ENCODE peak calls at places on chromosomes 3 and 15, in seven cellular contexts. G is IMR-90, P is neuronal stem cell, C is mesenchymal stem cell, T is H1, Q is mesendoderm, X is trophoblast cell. H is an unnamed sample.

GRCh38 chr15:98503970-98504369 is 144.4 kb upstream of the IGF1R start:
- DNase-seq in G (peak; percentile 50), P (no peak), C (peak; percentile 73), T (no peak), Q (no peak), X (no peak), H (no peak)

GRCh38 chr15:73930371-73930770 is 4.1 kb downstream of the LOXL1 start:
- DNase-seq in G (peak; percentile 93), P (no peak), C (no peak), T (no peak), Q (no peak), X (peak; percentile 83), H (no peak)

GRCh38 chr15:45083223-45083622 is 30.7 kb downstream of the DUOX2 start:
- DNase-seq in G (no peak), P (no peak), C (no peak), T (no peak), Q (peak; percentile 53), X (no peak), H (no peak)

GRCh38 chr3:139762307-139762706 is 84.5 kb upstream of the NMNAT3 start:
- DNase-seq in G (no peak), P (no peak), C (no peak), T (no peak), Q (no peak), X (no peak), H (no peak)

GRCh38 chr15:35545316-35545824 is 595 bp downstream of the DPH6 start:
- DNase-seq in G (peak; percentile 60), P (no peak), C (no peak), T (no peak), Q (no peak), X (peak; percentile 24), H (peak; percentile 42)

GRCh38 chr15:75696854-75697259 is 15.8 kb downstream of the CSPG4 start:
- DNase-seq in G (no peak), P (no peak), C (no peak), T (no peak), Q (no peak), X (no peak), H (no peak)

GRCh38 chr15:66132251-66132816 is 121.2 kb downstream of the MEGF11 start:
- DNase-seq in G (no peak), P (no peak), C (no peak), T (no peak), Q (no peak), X (no peak), H (no peak)

GRCh38 chr3:100665230-100665629 is 44.1 kb upstream of the TFG start:
- DNase-seq in G (no peak), P (no peak), C (no peak), T (no peak), Q (no peak), X (no peak), H (no peak)

GRCh38 chr3:172982731-172983364 is 158.2 kb downstream of the SPATA16 start:
- DNase-seq in G (no peak), P (no peak), C (no peak), T (no peak), Q (peak; percentile 14), X (no peak), H (no peak)

GRCh38 chr15:84982301-84982920 is 755 bp downstream of the PDE8A start:
- DNase-seq in G (peak; percentile 18), P (no peak), C (peak; percentile 51), T (no peak), Q (peak; percentile 52), X (peak; percentile 12), H (peak; percentile 48)

GRCh38 chr3:52432225-52432624 is 12.7 kb downstream of the SEMA3G start:
- DNase-seq in G (no peak), P (no peak), C (no peak), T (no peak), Q (no peak), X (no peak), H (no peak)

GRCh38 chr3:155890671-155891190 is 20.3 kb downstream of the GMPS start:
- DNase-seq in G (peak; percentile 53), P (no peak), C (peak; percentile 75), T (no peak), Q (no peak), X (no peak), H (no peak)

GRCh38 chr3:94173667-94174434 is 111.0 kb downstream of the NSUN3 start:
- DNase-seq in G (peak; percentile 0), P (no peak), C (no peak), T (no peak), Q (no peak), X (no peak), H (no peak)

GRCh38 chr3:112376996-112377395 is 44.0 kb downstream of the CD200 start:
- DNase-seq in G (peak; percentile 87), P (no peak), C (no peak), T (no peak), Q (no peak), X (no peak), H (no peak)

GRCh38 chr3:155012584-155012983 is 67.5 kb upstream of the MME start:
- DNase-seq in G (no peak), P (no peak), C (no peak), T (no peak), Q (no peak), X (peak; percentile 31), H (no peak)

GRCh38 chr3:66181764-66182163 is 39.0 kb upstream of the SLC25A26 start:
- DNase-seq in G (no peak), P (no peak), C (no peak), T (no peak), Q (no peak), X (no peak), H (no peak)

GRCh38 chr3:43754316-43754715 is 63.6 kb downstream of the ABHD5 start:
- DNase-seq in G (peak; percentile 55), P (no peak), C (no peak), T (no peak), Q (peak; percentile 50), X (peak; percentile 42), H (no peak)

GRCh38 chr15:34043813-34044212 is 4.8 kb upstream of the AVEN start:
- DNase-seq in G (no peak), P (no peak), C (no peak), T (no peak), Q (no peak), X (no peak), H (no peak)
- H4K8ac ChIP-seq in G (no peak overlapping the region), P (no peak overlapping the region), C (no peak overlapping the region), T (no peak overlapping the region), Q (no peak overlapping the region), X (no peak overlapping the region), H (no peak overlapping the region)

GRCh38 chr3:48664929-48665328 is 2.2 kb upstream of the CELSR3 start:
- DNase-seq in G (no peak), P (no peak), C (no peak), T (no peak), Q (peak; percentile 11), X (no peak), H (no peak)

GRCh38 chr3:48662753-48663488 is at the start of gene CELSR3:
- DNase-seq in G (peak; percentile 90), P (peak; percentile 90), C (peak; percentile 95), T (peak; percentile 73), Q (peak; percentile 97), X (peak; percentile 91), H (peak; percentile 90)

GRCh38 chr3:48664313-48664644 is 1.6 kb upstream of the CELSR3 start:
- DNase-seq in G (no peak), P (no peak), C (no peak), T (no peak), Q (no peak), X (no peak), H (no peak)

GRCh38 chr3:48662140-48662752 is 440 bp downstream of the CELSR3 start:
- DNase-seq in G (no peak), P (no peak), C (peak; percentile 16), T (no peak), Q (no peak), X (no peak), H (peak; percentile 47)

GRCh38 chr3:48663489-48664312 is 1.0 kb upstream of the CELSR3 start:
- DNase-seq in G (peak; percentile 99), P (peak; percentile 99), C (peak; percentile 100), T (peak; percentile 99), Q (peak; percentile 100), X (peak; percentile 99), H (peak; percentile 100)
- H4K8ac ChIP-seq in G (peak overlapping the region; percentile 94), P (no peak overlapping the region), C (peak overlapping the region; percentile 88), T (peak overlapping the region; percentile 100), Q (no peak overlapping the region), X (peak overlapping the region; percentile 88), H (no peak overlapping the region)

GRCh38 chr15:62068071-62068786 is 1.5 kb downstream of the C2CD4A start:
- DNase-seq in G (no peak), P (peak; percentile 30), C (peak; percentile 58), T (no peak), Q (peak; percentile 60), X (peak; percentile 39), H (peak; percentile 65)

GRCh38 chr15:62068787-62069170 is 2.0 kb downstream of the C2CD4A start:
- DNase-seq in G (no peak), P (no peak), C (peak; percentile 38), T (no peak), Q (no peak), X (no peak), H (no peak)

GRCh38 chr15:62066663-62067447 is at the start of gene C2CD4A:
- DNase-seq in G (peak; percentile 42), P (peak; percentile 49), C (peak; percentile 55), T (peak; percentile 67), Q (peak; percentile 92), X (peak; percentile 61), H (peak; percentile 95)

GRCh38 chr15:62069551-62069950 is 2.8 kb downstream of the C2CD4A start:
- DNase-seq in G (no peak), P (no peak), C (no peak), T (no peak), Q (no peak), X (no peak), H (no peak)

GRCh38 chr15:62067448-62068044 is 769 bp downstream of the C2CD4A start:
- DNase-seq in G (no peak), P (peak; percentile 20), C (peak; percentile 30), T (no peak), Q (peak; percentile 21), X (peak; percentile 13), H (peak; percentile 50)
- H4K8ac ChIP-seq in G (no peak overlapping the region), P (no peak overlapping the region), C (no peak overlapping the region), T (no peak overlapping the region), Q (no peak overlapping the region), X (no peak overlapping the region), H (no peak overlapping the region)

GRCh38 chr3:159626598-159626997 is 362.0 kb upstream of the IL12A start:
- DNase-seq in G (no peak), P (no peak), C (no peak), T (no peak), Q (no peak), X (no peak), H (no peak)

GRCh38 chr3:159627634-159628033 is 361.0 kb upstream of the IL12A start:
- DNase-seq in G (no peak), P (no peak), C (no peak), T (no peak), Q (no peak), X (no peak), H (no peak)

GRCh38 chr3:159627229-159627628 is 361.4 kb upstream of the IL12A start:
- DNase-seq in G (no peak), P (no peak), C (no peak), T (no peak), Q (no peak), X (no peak), H (no peak)

GRCh38 chr3:159625594-159625993 is 363.0 kb upstream of the IL12A start:
- DNase-seq in G (no peak), P (no peak), C (no peak), T (no peak), Q (no peak), X (no peak), H (no peak)

DNA sequence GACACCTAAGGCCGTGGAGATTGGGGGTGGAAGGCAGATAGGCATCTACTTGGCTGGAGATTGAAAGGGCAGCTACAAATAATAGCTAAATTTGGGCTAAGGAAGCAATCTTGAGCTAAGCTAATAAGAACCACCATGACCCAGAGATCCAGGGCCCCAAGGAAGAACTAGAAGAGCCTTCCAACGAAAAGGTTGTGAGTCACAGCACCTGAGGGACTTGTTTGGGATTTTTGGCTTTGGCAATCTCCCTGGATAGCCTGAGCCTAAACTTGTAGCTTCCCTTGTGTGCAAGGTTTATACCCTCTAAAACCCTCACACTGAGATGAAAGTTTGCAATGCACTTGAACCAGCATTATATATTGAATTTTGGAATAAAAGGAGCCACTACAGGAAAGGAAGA is 364.0 kb upstream of the IL12A start:
- DNase-seq in G (no peak), P (no peak), C (no peak), T (no peak), Q (no peak), X (no peak), H (no peak)
- H4K8ac ChIP-seq in G (no peak overlapping the region), P (no peak overlapping the region), C (no peak overlapping the region), T (no peak overlapping the region), Q (no peak overlapping the region), X (no peak overlapping the region), H (no peak overlapping the region)